ENCODE peak calls at places on chromosomes 5 and 9, in nine cellular contexts. O, C, L, D, P, G, J, A and B are unnamed samples.

GRCh38 chr9:121285835-121286687 is 18.1 kb downstream of the GSN start:
- DNase-seq in O (peak), C (peak), L (peak), D (peak), P (peak), G (peak), J (peak), A (no peak), B (peak)

GRCh38 chr5:62473209-62473608 is 60.6 kb downstream of the IPO11 start:
- DNase-seq in O (no peak), C (no peak), L (peak), D (no peak), P (no peak), G (no peak), J (no peak), A (no peak), B (no peak)

GRCh38 chr9:78438765-78439164 is 141.8 kb downstream of the PSAT1 start:
- DNase-seq in O (no peak), C (no peak), L (no peak), D (no peak), P (no peak), G (no peak), J (no peak), A (no peak), B (no peak)

GRCh38 chr5:53481887-53482716 is 1.7 kb downstream of the FST start:
- DNase-seq in O (peak), C (peak), L (peak), D (peak), P (peak), G (peak), J (peak), A (peak), B (peak)

GRCh38 chr5:163509288-163510040 is 4.0 kb downstream of the MAT2B start:
- DNase-seq in O (peak), C (peak), L (peak), D (no peak), P (no peak), G (no peak), J (no peak), A (no peak), B (peak)

GRCh38 chr5:178489281-178489976 is 100.8 kb downstream of the COL23A1 start:
- DNase-seq in O (no peak), C (no peak), L (no peak), D (no peak), P (no peak), G (peak), J (no peak), A (no peak), B (no peak)

GRCh38 chr5:10227396-10227795 is 22.3 kb downstream of the ATPSCKMT start:
- DNase-seq in O (peak), C (no peak), L (peak), D (no peak), P (no peak), G (peak), J (no peak), A (no peak), B (no peak)

GRCh38 chr9:89590415-89590814 is 14.4 kb upstream of the GADD45G start:
- DNase-seq in O (no peak), C (no peak), L (no peak), D (no peak), P (no peak), G (no peak), J (no peak), A (no peak), B (no peak)

GRCh38 chr5:178249191-178249989 is 16.8 kb upstream of the PHYKPL start:
- DNase-seq in O (peak), C (no peak), L (peak), D (no peak), P (no peak), G (peak), J (no peak), A (no peak), B (peak)

GRCh38 chr5:138955013-138955660 is 80.0 kb upstream of the LRRTM2 start:
- DNase-seq in O (no peak), C (peak), L (no peak), D (peak), P (no peak), G (peak), J (no peak), A (no peak), B (no peak)

GRCh38 chr9:121369595-121370265 is at the start of gene STOM:
- DNase-seq in O (peak), C (peak), L (peak), D (peak), P (no peak), G (no peak), J (peak), A (no peak), B (peak)

DNA sequence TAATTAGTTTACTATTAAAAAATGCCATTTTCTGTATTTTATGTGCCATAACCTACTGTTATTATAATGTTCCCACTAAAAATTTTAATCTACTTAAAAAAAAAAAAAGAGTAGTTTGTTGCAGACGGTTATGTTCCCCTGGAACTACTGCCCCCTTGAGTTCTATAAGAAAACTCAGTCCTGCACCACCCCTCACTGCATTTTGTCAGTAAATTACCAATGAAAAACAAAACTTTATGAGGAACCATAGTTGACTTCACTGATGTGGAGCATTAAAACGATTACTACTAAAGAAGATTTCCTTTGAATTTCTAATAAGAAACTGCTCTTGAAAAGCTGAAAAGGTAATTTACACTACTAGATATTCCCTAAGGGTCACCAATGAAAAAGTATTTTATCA is 288.7 kb downstream of the FBXL17 start:
- DNase-seq in O (no peak), C (peak), L (peak), D (no peak), P (no peak), G (peak), J (no peak), A (no peak), B (peak)
- TF ChIP-seq CTCF in O (peak), C (peak), L (peak), D (no peak), P (peak), G (peak), J (no peak), A (peak), B (peak)

DNA sequence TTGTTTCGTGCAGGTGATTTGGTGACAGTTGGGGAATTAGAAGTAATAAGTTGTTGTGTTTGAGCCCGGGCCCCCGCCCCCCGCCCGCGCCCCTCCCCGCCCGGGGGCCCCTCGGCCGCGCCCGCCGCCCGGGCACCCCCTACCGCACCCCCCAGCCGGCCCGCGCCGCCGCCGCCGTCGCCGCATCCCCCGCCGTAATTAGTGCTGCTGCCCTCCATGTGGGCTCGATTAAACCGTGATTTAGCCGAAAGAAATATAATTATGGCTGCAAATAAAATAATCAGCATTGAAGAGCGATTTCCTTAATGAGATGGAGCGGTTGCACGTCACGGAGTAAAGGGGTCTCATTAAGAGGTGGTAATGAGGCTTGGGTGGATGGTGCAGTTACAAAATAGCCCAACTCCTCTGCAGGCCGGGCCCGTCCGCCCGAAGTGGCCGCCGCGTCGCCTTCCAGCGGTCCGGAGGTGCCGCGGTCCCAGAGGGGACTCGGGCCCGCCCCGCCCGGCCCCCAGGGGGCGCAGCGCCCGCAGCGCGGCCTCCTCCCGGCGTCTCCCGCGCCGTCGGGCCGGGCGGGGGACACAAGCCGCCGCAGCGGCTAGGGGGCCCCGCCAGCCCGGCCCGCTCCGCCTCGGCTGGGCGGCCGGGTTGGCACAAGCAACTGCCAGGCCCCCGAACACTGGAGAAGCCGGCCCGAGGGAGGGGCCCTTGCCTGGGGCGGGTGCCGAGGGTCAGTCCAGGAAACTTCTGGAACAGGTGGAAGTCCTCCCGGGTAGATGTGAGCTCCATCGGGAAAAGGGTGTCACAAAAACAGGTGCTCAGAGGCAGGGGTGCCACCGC is 6.9 kb upstream of the OTP start:
- DNase-seq in O (no peak), C (no peak), L (no peak), D (peak), P (no peak), G (peak), J (no peak), A (peak), B (no peak)
- TF ChIP-seq CTCF in O (peak), C (peak), L (peak), D (peak), P (no peak), G (peak), J (no peak), A (peak), B (no peak)

GRCh38 chr9:81782313-81782712 is 93.0 kb upstream of the TLE1 start:
- DNase-seq in O (no peak), C (no peak), L (no peak), D (no peak), P (no peak), G (no peak), J (no peak), A (no peak), B (no peak)

GRCh38 chr9:81791076-81791475 is 101.7 kb upstream of the TLE1 start:
- DNase-seq in O (no peak), C (no peak), L (no peak), D (no peak), P (no peak), G (no peak), J (no peak), A (no peak), B (no peak)

GRCh38 chr9:81789751-81790150 is 100.4 kb upstream of the TLE1 start:
- DNase-seq in O (no peak), C (peak), L (peak), D (no peak), P (no peak), G (no peak), J (no peak), A (no peak), B (no peak)

DNA sequence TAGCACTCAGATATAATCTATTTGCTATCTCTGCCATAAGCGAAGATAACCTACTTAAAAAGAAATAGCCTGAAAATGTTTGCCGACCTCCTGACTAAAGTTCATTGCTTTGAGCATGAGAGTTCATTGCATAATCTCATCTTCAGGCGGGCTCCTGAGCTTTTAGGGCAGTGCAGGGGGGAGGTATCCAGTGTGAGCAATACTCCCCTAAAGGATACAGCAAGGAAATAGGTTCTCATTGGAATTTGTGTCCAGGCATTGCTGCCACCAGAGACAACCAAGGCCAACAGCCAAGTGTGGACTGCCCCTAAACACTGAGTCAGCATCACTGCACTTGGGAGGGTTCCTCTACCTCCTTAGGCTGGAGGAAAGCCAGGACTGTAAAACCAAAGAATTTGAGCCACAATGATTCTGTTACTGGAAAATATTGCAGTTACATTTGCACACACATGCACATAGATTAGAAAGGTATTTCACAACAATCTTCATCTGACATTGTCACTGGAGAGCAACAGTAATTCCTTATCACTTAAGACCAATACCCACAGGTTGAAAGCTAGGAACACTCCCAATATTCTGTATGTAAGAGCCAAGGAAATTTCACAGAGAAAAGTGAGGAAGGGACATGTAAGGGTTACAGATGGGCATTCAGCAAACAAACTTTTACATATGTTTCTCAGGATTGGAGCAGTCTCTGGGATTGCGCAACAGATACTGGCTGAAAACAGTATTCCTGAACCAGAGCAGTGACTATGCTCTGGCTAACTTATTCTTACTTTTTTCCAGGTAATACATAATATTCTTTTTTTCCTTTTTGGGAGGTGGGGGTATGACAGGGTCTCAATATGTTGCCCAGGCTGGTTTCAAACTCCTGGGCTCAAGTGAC is 98.6 kb upstream of the TLE1 start:
- DNase-seq in O (peak), C (peak), L (peak), D (no peak), P (peak), G (no peak), J (peak), A (no peak), B (peak)
- TF ChIP-seq CTCF in O (peak), C (no peak), L (peak), D (no peak), P (no peak), G (no peak), J (no peak), A (no peak), B (no peak)

GRCh38 chr5:80275347-80275746 is 19.5 kb upstream of the SERINC5 start:
- DNase-seq in O (no peak), C (peak), L (peak), D (no peak), P (no peak), G (peak), J (no peak), A (peak), B (peak)
- TF ChIP-seq CTCF in O (peak), C (peak), L (peak), D (peak), P (peak), G (peak), J (peak), A (peak), B (peak)

DNA sequence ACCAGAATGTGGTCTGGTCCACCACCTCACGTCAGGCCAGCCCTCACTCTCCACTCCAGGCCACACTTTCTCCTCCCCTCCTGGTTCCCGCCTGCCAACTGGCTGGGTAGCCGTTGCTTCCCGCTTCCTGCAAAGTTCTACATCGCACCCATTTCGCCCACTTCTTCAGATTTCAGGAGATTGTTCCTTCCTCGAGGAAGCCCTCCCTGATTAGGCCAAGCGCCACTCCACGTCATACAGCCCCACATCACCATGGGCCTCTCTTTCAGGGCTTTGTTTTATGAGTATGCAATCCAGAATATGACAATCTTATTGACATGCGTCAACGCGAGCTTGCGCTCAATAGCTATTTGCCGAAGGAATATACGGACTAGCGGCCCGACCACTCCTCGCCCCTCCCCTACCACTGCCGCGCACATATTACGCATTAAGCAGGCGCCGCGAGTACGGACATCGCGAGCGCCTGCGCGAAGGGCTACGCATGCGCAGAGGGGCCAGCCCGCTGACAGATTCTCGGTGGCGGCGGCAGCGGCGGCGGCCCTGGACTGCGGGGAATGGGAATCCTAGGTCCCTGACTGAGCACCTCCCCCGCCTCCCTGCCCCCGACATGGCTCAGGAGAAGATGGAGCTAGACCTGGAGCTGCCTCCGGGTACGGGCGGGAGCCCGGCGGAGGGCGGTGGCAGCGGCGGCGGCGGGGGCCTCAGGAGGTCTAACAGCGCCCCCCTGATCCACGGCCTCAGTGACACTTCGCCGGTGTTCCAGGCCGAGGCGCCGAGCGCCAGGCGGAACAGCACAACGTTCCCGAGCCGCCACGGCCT is 74.7 kb downstream of the PIP5K1B start:
- DNase-seq in O (peak), C (peak), L (peak), D (peak), P (peak), G (peak), J (peak), A (peak), B (peak)
- TF ChIP-seq CTCF in O (peak), C (peak), L (peak), D (peak), P (peak), G (peak), J (no peak), A (no peak), B (no peak)

GRCh38 chr5:156219483-156219882 is 107.5 kb upstream of the SGCD start:
- DNase-seq in O (no peak), C (no peak), L (no peak), D (no peak), P (no peak), G (no peak), J (no peak), A (no peak), B (no peak)
- TF ChIP-seq CTCF in O (no peak), C (no peak), L (no peak), D (no peak), P (no peak), G (no peak), J (no peak), A (no peak), B (no peak)

DNA sequence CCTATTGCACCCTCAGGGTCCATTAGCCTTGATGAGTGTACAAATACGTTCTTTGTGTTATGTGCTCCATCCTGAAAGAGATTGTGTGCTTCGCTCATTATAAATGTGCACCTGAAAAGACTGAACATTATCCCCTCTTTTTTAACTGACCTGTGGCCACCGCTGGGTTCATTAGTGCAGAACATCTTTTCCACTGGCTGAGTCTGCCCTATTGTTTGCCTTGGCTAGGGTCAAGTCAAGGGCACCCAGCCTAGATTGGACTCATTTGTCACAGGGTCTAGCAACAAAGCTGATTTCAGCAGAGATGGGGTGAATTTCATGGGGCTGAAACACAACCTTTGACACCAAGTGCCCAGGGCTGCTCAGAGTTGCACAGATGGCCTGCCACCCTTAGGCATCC is 764.1 kb upstream of the ARRDC3 start:
- DNase-seq in O (no peak), C (no peak), L (no peak), D (no peak), P (no peak), G (no peak), J (no peak), A (no peak), B (no peak)
- TF ChIP-seq CTCF in O (no peak), C (no peak), L (no peak), D (no peak), P (no peak), G (no peak), J (no peak), A (no peak), B (no peak)